ENCODE peak calls at places on chromosomes 3 and 15, in seven cellular contexts. S is colonic mucosa; Y is PC-3; X is A549; L is CD8-positive, alpha-beta T cell; F is pancreas; C is lower lobe of right lung. Z is an unnamed sample.

GRCh38 chr3:192901435-192901834 is 16.2 kb downstream of the MB21D2 start:
- DNase-seq in S (no peak), Y (peak; percentile 96), X (peak; percentile 60), L (no peak), F (no peak), C (no peak), Z (no peak)

GRCh38 chr3:141012571-141012970 is 38.6 kb upstream of the SPSB4 start:
- DNase-seq in S (no peak), Y (no peak), X (no peak), L (no peak), F (no peak), C (no peak), Z (no peak)

GRCh38 chr3:99901200-99901926 is 83.7 kb downstream of the CMSS1 start:
- DNase-seq in S (no peak), Y (peak; percentile 98), X (peak; percentile 58), L (no peak), F (no peak), C (no peak), Z (no peak)

GRCh38 chr3:33578325-33579180 is 138.3 kb upstream of the UBP1 start:
- DNase-seq in S (no peak), Y (peak; percentile 90), X (peak; percentile 82), L (no peak), F (no peak), C (no peak), Z (no peak)

GRCh38 chr3:141386611-141387110 is 18.4 kb downstream of the ZBTB38 start:
- DNase-seq in S (no peak), Y (no peak), X (no peak), L (no peak), F (no peak), C (no peak), Z (no peak)

GRCh38 chr15:40163657-40164416 is 3.0 kb downstream of the BUB1B start:
- DNase-seq in S (no peak), Y (no peak), X (no peak), L (no peak), F (no peak), C (no peak), Z (no peak)

GRCh38 chr3:87855626-87856025 is 203.2 kb downstream of the CGGBP1 start:
- DNase-seq in S (no peak), Y (peak; percentile 77), X (peak; percentile 60), L (no peak), F (no peak), C (no peak), Z (no peak)

GRCh38 chr15:75206006-75206405 is 4.3 kb downstream of the C15orf39 start:
- DNase-seq in S (no peak), Y (no peak), X (no peak), L (no peak), F (no peak), C (no peak), Z (no peak)

GRCh38 chr15:100663066-100663465 is 60.7 kb downstream of the ASB7 start:
- DNase-seq in S (no peak), Y (peak; percentile 25), X (peak; percentile 48), L (no peak), F (no peak), C (no peak), Z (no peak)

GRCh38 chr3:7568526-7569184 is 707.7 kb downstream of the GRM7 start:
- DNase-seq in S (no peak), Y (no peak), X (no peak), L (no peak), F (no peak), C (no peak), Z (no peak)

GRCh38 chr15:56082263-56082761 is 88.9 kb upstream of the NEDD4 start:
- DNase-seq in S (no peak), Y (peak; percentile 66), X (no peak), L (no peak), F (no peak), C (no peak), Z (no peak)

GRCh38 chr3:78026429-78026828 is 986.5 kb downstream of the ROBO2 start:
- DNase-seq in S (no peak), Y (no peak), X (no peak), L (no peak), F (no peak), C (no peak), Z (no peak)

GRCh38 chr3:185308126-185308754 is 54.4 kb upstream of the EHHADH start:
- DNase-seq in S (peak; percentile 78), Y (peak; percentile 84), X (peak; percentile 59), L (peak; percentile 25), F (peak; percentile 41), C (no peak), Z (no peak)

GRCh38 chr3:148873270-148873927 is 8.3 kb downstream of the CPA3 start:
- DNase-seq in S (no peak), Y (no peak), X (no peak), L (no peak), F (peak; percentile 65), C (no peak), Z (no peak)

GRCh38 chr15:52054381-52054780 is 35.4 kb downstream of the MAPK6 start:
- DNase-seq in S (no peak), Y (peak; percentile 70), X (peak; percentile 41), L (no peak), F (no peak), C (no peak), Z (no peak)

GRCh38 chr3:139325551-139325950 is 18.3 kb upstream of the MRPS22 start:
- DNase-seq in S (no peak), Y (no peak), X (no peak), L (no peak), F (peak; percentile 45), C (no peak), Z (no peak)

GRCh38 chr15:65790692-65791334 is 1.3 kb downstream of the DENND4A start:
- DNase-seq in S (no peak), Y (peak; percentile 10), X (peak; percentile 28), L (no peak), F (no peak), C (no peak), Z (no peak)

GRCh38 chr15:92780816-92781215 is 119.3 kb upstream of the CHD2 start:
- DNase-seq in S (no peak), Y (no peak), X (peak; percentile 33), L (no peak), F (no peak), C (no peak), Z (no peak)

GRCh38 chr3:56748663-56749231 is 53.0 kb downstream of the ARHGEF3 start:
- DNase-seq in S (no peak), Y (no peak), X (no peak), L (no peak), F (peak; percentile 60), C (no peak), Z (no peak)

GRCh38 chr15:38652998-38653397 is 88.4 kb upstream of the RASGRP1 start:
- DNase-seq in S (peak; percentile 26), Y (no peak), X (no peak), L (peak; percentile 88), F (no peak), C (no peak), Z (peak; percentile 35)
- H3K4me1 ChIP-seq in S (no peaks in the 10 kb centered on the region), Y (no peaks in the 10 kb centered on the region), X (no peaks in the 10 kb centered on the region), L (peaks cover 74% of the 10 kb centered on the region), F (no peaks in the 10 kb centered on the region), C (no peaks in the 10 kb centered on the region), Z (no peaks in the 10 kb centered on the region)

GRCh38 chr3:179415377-179415776 is 35.9 kb downstream of the GNB4 start:
- DNase-seq in S (no peak), Y (no peak), X (no peak), L (no peak), F (no peak), C (no peak), Z (no peak)
- TF ChIP-seq CTCF in S (no peak), Y (no peak), X (no peak), L (no peak), F (no peak), C (no peak), Z (no peak)

GRCh38 chr3:101852315-101852714 is 3.0 kb downstream of the NFKBIZ start:
- DNase-seq in S (no peak), Y (no peak), X (no peak), L (no peak), F (no peak), C (no peak), Z (no peak)

GRCh38 chr3:101851072-101851471 is 1.8 kb downstream of the NFKBIZ start:
- DNase-seq in S (no peak), Y (peak; percentile 21), X (no peak), L (no peak), F (no peak), C (no peak), Z (no peak)

GRCh38 chr3:101850327-101851048 is 1.2 kb downstream of the NFKBIZ start:
- DNase-seq in S (no peak), Y (peak; percentile 57), X (no peak), L (peak; percentile 73), F (no peak), C (no peak), Z (no peak)

GRCh38 chr3:101852983-101853382 is 3.7 kb downstream of the NFKBIZ start:
- DNase-seq in S (no peak), Y (no peak), X (no peak), L (no peak), F (no peak), C (no peak), Z (no peak)

DNA sequence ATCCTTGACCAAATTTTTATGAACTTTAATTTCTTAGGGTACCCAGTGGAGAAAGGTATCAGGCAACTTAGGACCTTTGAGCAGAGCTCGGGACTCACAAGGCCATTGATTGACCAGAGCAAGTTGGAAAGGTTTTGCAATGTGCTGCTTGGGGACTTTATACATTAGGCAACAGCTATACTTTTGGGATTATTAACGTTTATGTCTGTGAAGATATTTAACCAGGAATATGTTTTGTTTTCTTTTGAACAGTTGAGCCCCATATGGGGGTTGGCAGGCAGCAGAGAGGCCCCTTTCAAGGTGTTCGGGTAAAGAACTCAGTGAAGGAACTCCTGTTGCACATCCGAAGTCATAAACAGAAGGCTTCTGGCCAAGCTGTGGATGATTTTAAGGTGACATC is 2.5 kb downstream of the NFKBIZ start:
- DNase-seq in S (no peak), Y (no peak), X (no peak), L (no peak), F (no peak), C (no peak), Z (no peak)
- H3K9me3 ChIP-seq in S (no peaks in the 10 kb centered on the region), Y (no peaks in the 10 kb centered on the region), X (no peaks in the 10 kb centered on the region), L (no peaks in the 10 kb centered on the region), F (no peaks in the 10 kb centered on the region), C (no peaks in the 10 kb centered on the region), Z (no peaks in the 10 kb centered on the region)

GRCh38 chr3:57966823-57967222 is 41.4 kb upstream of the FLNB start:
- DNase-seq in S (no peak), Y (no peak), X (no peak), L (no peak), F (no peak), C (no peak), Z (no peak)

GRCh38 chr3:57968499-57968898 is 39.7 kb upstream of the FLNB start:
- DNase-seq in S (no peak), Y (no peak), X (no peak), L (no peak), F (no peak), C (no peak), Z (no peak)

GRCh38 chr3:57971975-57972374 is 36.2 kb upstream of the FLNB start:
- DNase-seq in S (peak; percentile 98), Y (peak; percentile 67), X (no peak), L (no peak), F (no peak), C (no peak), Z (peak; percentile 96)

GRCh38 chr3:57963811-57964346 is 44.3 kb upstream of the FLNB start:
- DNase-seq in S (no peak), Y (no peak), X (no peak), L (no peak), F (no peak), C (no peak), Z (no peak)

DNA sequence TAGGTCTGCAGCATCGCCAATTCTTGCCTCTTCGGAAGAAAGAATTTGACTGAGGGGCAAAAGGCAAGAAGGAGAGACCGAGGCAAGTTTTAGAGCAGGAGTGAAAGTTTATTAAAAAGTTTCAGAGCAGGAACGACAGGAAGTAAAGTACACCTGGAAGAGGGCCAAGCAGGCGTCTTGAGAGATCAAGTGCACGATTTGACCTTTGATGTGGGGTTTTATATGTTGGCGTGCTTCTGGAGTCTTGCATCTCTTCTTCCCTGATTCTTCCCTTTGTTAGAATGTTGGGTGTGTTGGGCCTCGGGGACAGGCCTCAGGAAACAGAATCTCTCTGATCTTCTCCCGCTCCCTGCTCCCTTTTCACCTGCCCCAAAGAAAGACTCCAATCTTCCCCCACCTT is 40.6 kb upstream of the FLNB start:
- DNase-seq in S (peak; percentile 80), Y (no peak), X (no peak), L (no peak), F (no peak), C (no peak), Z (no peak)
- H3K4me1 ChIP-seq in S (peaks cover 12% of the 10 kb centered on the region), Y (peaks cover 36% of the 10 kb centered on the region), X (peaks cover 52% of the 10 kb centered on the region), L (peaks cover 10% of the 10 kb centered on the region), F (no peaks in the 10 kb centered on the region), C (peaks cover 7% of the 10 kb centered on the region), Z (peaks cover 17% of the 10 kb centered on the region)